ENCODE peak calls at places on chromosome 1, in ten cellular contexts. Y, K, Q, F, Z, B, E, I, G and V are unnamed samples.

GRCh38 chr1:51642739-51643142 is 25.8 kb downstream of the OSBPL9 start:
- DNase-seq in Y (peak), K (peak), Q (no peak), F (no peak), Z (peak), B (peak), E (peak), I (no peak), G (peak), V (no peak)

GRCh38 chr1:174949061-174949460 is 50.7 kb upstream of the CACYBP start:
- DNase-seq in Y (no peak), K (no peak), Q (no peak), F (no peak), Z (no peak), B (no peak), E (no peak), I (no peak), G (no peak), V (no peak)

GRCh38 chr1:15215116-15215515 is 31.9 kb upstream of the FHAD1 start:
- DNase-seq in Y (no peak), K (no peak), Q (no peak), F (no peak), Z (no peak), B (no peak), E (no peak), I (no peak), G (no peak), V (no peak)

GRCh38 chr1:10730985-10731384 is 65.5 kb downstream of the CASZ1 start:
- DNase-seq in Y (peak), K (peak), Q (no peak), F (peak), Z (peak), B (peak), E (no peak), I (no peak), G (peak), V (peak)

GRCh38 chr1:169133801-169134558 is 27.5 kb downstream of the ATP1B1 start:
- DNase-seq in Y (no peak), K (no peak), Q (no peak), F (no peak), Z (no peak), B (peak), E (no peak), I (no peak), G (no peak), V (no peak)

GRCh38 chr1:204684206-204684536 is 1.4 kb downstream of the LRRN2 start:
- DNase-seq in Y (no peak), K (no peak), Q (no peak), F (no peak), Z (no peak), B (no peak), E (no peak), I (no peak), G (no peak), V (no peak)

GRCh38 chr1:115447672-115448071 is 109.6 kb upstream of the NGF start:
- DNase-seq in Y (no peak), K (no peak), Q (no peak), F (no peak), Z (no peak), B (no peak), E (no peak), I (no peak), G (no peak), V (no peak)

GRCh38 chr1:30887485-30888315 is 20.9 kb downstream of the SDC3 start:
- DNase-seq in Y (peak), K (peak), Q (no peak), F (no peak), Z (peak), B (no peak), E (no peak), I (no peak), G (peak), V (no peak)

GRCh38 chr1:91651671-91652071 is 151.0 kb downstream of the CDC7 start:
- DNase-seq in Y (peak), K (peak), Q (peak), F (no peak), Z (no peak), B (peak), E (peak), I (peak), G (peak), V (no peak)

GRCh38 chr1:6358144-6358624 is 35.4 kb downstream of the ACOT7 start:
- DNase-seq in Y (no peak), K (peak), Q (no peak), F (no peak), Z (no peak), B (peak), E (no peak), I (no peak), G (no peak), V (no peak)

GRCh38 chr1:43774359-43774758 is 67.0 kb downstream of the ST3GAL3 start:
- DNase-seq in Y (peak), K (peak), Q (no peak), F (no peak), Z (peak), B (peak), E (no peak), I (no peak), G (no peak), V (no peak)

GRCh38 chr1:14103878-14104430 is 404.0 kb downstream of the PRDM2 start:
- DNase-seq in Y (no peak), K (no peak), Q (no peak), F (no peak), Z (no peak), B (no peak), E (no peak), I (no peak), G (no peak), V (no peak)

GRCh38 chr1:155006601-155007101 is 4.0 kb downstream of the ZBTB7B start:
- DNase-seq in Y (no peak), K (no peak), Q (no peak), F (no peak), Z (no peak), B (peak), E (peak), I (no peak), G (no peak), V (no peak)

GRCh38 chr1:111202366-111202706 is 1.9 kb upstream of the DENND2D start:
- DNase-seq in Y (no peak), K (no peak), Q (no peak), F (no peak), Z (no peak), B (no peak), E (no peak), I (no peak), G (no peak), V (no peak)

GRCh38 chr1:34973326-34973725 is 11.8 kb downstream of the TMEM35B start:
- DNase-seq in Y (no peak), K (no peak), Q (no peak), F (no peak), Z (no peak), B (no peak), E (no peak), I (no peak), G (no peak), V (no peak)

GRCh38 chr1:17419626-17420328 is 19.7 kb downstream of the RCC2 start:
- DNase-seq in Y (peak), K (no peak), Q (peak), F (no peak), Z (no peak), B (peak), E (peak), I (peak), G (no peak), V (no peak)

GRCh38 chr1:25563330-25564215 is 20.2 kb downstream of the LDLRAP1 start:
- DNase-seq in Y (no peak), K (no peak), Q (no peak), F (no peak), Z (no peak), B (no peak), E (no peak), I (no peak), G (no peak), V (no peak)

GRCh38 chr1:185574139-185574835 is 159.9 kb upstream of the HMCN1 start:
- DNase-seq in Y (no peak), K (peak), Q (no peak), F (no peak), Z (no peak), B (no peak), E (no peak), I (no peak), G (no peak), V (peak)

GRCh38 chr1:29890201-29890959 is 654.1 kb downstream of the PTPRU start:
- DNase-seq in Y (no peak), K (no peak), Q (no peak), F (no peak), Z (no peak), B (no peak), E (no peak), I (no peak), G (no peak), V (no peak)

GRCh38 chr1:41878911-41879310 is 39.8 kb downstream of the HIVEP3 start:
- DNase-seq in Y (no peak), K (no peak), Q (no peak), F (no peak), Z (no peak), B (no peak), E (no peak), I (no peak), G (no peak), V (no peak)

GRCh38 chr1:1421147-1421906 is at the start of gene ANKRD65:
- DNase-seq in Y (no peak), K (no peak), Q (no peak), F (no peak), Z (no peak), B (no peak), E (no peak), I (no peak), G (no peak), V (no peak)

GRCh38 chr1:18069903-18070302 is 37.7 kb upstream of the IGSF21 start:
- DNase-seq in Y (no peak), K (no peak), Q (no peak), F (no peak), Z (no peak), B (no peak), E (no peak), I (no peak), G (no peak), V (no peak)

GRCh38 chr1:154429841-154430611 is 24.9 kb downstream of the IL6R start:
- DNase-seq in Y (no peak), K (no peak), Q (no peak), F (no peak), Z (no peak), B (no peak), E (no peak), I (no peak), G (no peak), V (no peak)

GRCh38 chr1:232529747-232530146 is 100.2 kb downstream of the SIPA1L2 start:
- DNase-seq in Y (no peak), K (peak), Q (no peak), F (peak), Z (no peak), B (no peak), E (no peak), I (no peak), G (no peak), V (peak)

GRCh38 chr1:46057781-46058180 is 74.6 kb downstream of the PIK3R3 start:
- DNase-seq in Y (no peak), K (no peak), Q (no peak), F (no peak), Z (no peak), B (no peak), E (no peak), I (no peak), G (no peak), V (no peak)

GRCh38 chr1:61047061-61047460 is 35.3 kb upstream of the NFIA start:
- DNase-seq in Y (no peak), K (no peak), Q (no peak), F (no peak), Z (no peak), B (no peak), E (no peak), I (no peak), G (no peak), V (no peak)

GRCh38 chr1:61046434-61046833 is 35.9 kb upstream of the NFIA start:
- DNase-seq in Y (no peak), K (no peak), Q (no peak), F (no peak), Z (no peak), B (no peak), E (no peak), I (no peak), G (no peak), V (no peak)

GRCh38 chr1:61042679-61043009 is 39.7 kb upstream of the NFIA start:
- DNase-seq in Y (no peak), K (no peak), Q (no peak), F (no peak), Z (no peak), B (no peak), E (no peak), I (no peak), G (no peak), V (no peak)

DNA sequence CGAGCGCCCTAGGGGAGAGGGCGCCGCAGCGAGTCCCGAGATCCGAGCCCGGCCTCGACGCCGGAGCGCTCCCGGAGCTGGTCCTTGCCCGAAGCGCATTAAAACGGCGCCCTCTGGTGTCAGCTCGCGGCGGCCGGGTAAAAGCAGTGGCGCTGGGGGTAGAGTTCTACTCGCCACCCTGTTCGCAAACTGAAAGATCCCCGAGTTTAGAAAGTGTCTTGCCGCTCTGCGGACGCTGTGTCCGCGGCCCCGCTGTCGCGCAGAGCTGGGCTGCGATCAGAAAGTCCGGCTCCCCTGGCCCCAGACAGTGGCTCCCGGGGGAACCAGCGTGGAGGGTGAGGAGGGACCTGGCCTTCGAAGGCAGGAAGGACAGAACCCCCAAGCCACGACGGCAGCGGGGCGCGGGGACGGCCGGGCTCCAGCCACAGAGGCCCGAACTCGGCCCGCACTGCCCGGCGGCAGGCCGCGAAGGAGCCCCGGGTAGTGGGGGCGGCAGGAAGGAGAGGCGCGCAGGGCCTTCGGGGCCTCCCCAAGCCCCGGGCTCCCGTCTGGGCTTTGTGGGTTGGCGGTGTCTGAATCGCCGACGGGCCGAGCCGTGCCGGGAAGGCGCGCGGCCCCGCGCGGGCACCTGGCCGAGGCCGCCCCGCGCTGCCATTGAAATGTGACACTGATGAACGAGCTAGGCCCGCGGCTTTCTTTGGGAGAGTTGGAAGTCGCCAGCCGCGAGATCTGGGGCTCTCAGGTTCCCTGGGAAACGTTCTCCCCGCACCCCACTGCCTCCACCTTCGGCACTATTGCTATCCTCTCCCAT is 39.1 kb upstream of the NFIA start:
- DNase-seq in Y (peak), K (peak), Q (peak), F (peak), Z (peak), B (peak), E (peak), I (peak), G (no peak), V (no peak)
- TF ChIP-seq CTCF in Y (peak), K (peak), Q (peak), F (peak), Z (peak), B (peak), E (peak), I (peak), G (peak), V (peak)

GRCh38 chr1:198611219-198611618 is 27.6 kb upstream of the PTPRC start:
- DNase-seq in Y (no peak), K (no peak), Q (no peak), F (no peak), Z (no peak), B (no peak), E (no peak), I (no peak), G (no peak), V (no peak)
- H3K4me3 ChIP-seq in Y (no peak), K (no peak), Q (no peak), F (no peak), Z (no peak), B (no peak), E (no peak), I (no peak), G (no peak), V (no peak)

GRCh38 chr1:242129103-242129502 is 130.2 kb upstream of the MAP1LC3C start:
- DNase-seq in Y (no peak), K (no peak), Q (no peak), F (peak), Z (no peak), B (no peak), E (no peak), I (no peak), G (no peak), V (no peak)
- TF ChIP-seq CTCF in Y (no peak), K (no peak), Q (no peak), F (peak), Z (no peak), B (no peak), E (no peak), I (no peak), G (no peak), V (peak)

GRCh38 chr1:8025061-8025670 is 943 bp downstream of the ERRFI1 start:
- DNase-seq in Y (peak), K (no peak), Q (no peak), F (no peak), Z (no peak), B (peak), E (no peak), I (no peak), G (no peak), V (no peak)
- H3K4me3 ChIP-seq in Y (peak), K (peak), Q (peak), F (peak), Z (peak), B (peak), E (peak), I (peak), G (peak), V (peak)

GRCh38 chr1:218990019-218990418 is 183.7 kb upstream of the LYPLAL1 start:
- DNase-seq in Y (no peak), K (no peak), Q (no peak), F (no peak), Z (no peak), B (no peak), E (no peak), I (no peak), G (no peak), V (no peak)

GRCh38 chr1:218983848-218984247 is 189.8 kb upstream of the LYPLAL1 start:
- DNase-seq in Y (no peak), K (no peak), Q (no peak), F (no peak), Z (no peak), B (no peak), E (no peak), I (no peak), G (no peak), V (no peak)

GRCh38 chr1:218985424-218985823 is 188.3 kb upstream of the LYPLAL1 start:
- DNase-seq in Y (no peak), K (no peak), Q (peak), F (no peak), Z (no peak), B (no peak), E (no peak), I (no peak), G (no peak), V (no peak)

GRCh38 chr1:218983433-218983832 is 190.2 kb upstream of the LYPLAL1 start:
- DNase-seq in Y (no peak), K (no peak), Q (no peak), F (no peak), Z (no peak), B (no peak), E (no peak), I (no peak), G (no peak), V (no peak)

DNA sequence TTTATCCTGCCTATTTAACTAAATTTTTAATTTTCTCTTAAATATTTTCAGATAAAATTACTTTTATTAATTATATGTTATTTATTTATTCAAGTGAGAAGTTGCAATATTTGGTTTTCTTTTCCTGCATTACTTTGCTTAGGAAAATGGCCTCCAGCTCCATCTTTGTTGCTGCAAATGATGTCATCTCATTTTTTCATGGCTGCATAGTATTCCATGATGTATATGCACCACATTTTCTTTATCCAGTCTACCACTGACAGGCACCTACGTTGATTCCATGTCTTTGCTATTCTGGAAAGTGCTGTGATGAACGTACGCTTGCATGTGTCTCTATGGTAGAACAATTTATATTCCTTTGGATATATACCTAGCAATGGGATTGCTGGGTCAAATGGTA is 186.9 kb upstream of the LYPLAL1 start:
- DNase-seq in Y (no peak), K (no peak), Q (no peak), F (no peak), Z (no peak), B (no peak), E (no peak), I (no peak), G (no peak), V (no peak)
- TF ChIP-seq CTCF in Y (no peak), K (no peak), Q (no peak), F (no peak), Z (no peak), B (no peak), E (no peak), I (no peak), G (no peak), V (no peak)